ENCODE peak calls at places on chromosomes 11 and 22, in five cellular contexts. Q, H, Y, D and U are unnamed samples. For H3K9me3 and H3K27me3, the result is how much of the 10 kb centered on the place peaks cover.

GRCh38 chr11:126186708-126187481 is 24.6 kb downstream of the RPUSD4 start:
- DNase-seq in Q (no peak), H (peak), Y (peak), D (no peak), U (no peak)

GRCh38 chr11:67542169-67542568 is 18.9 kb upstream of the CABP2 start:
- DNase-seq in Q (no peak), H (no peak), Y (no peak), D (no peak), U (no peak)

GRCh38 chr11:72398058-72398758 is 36.1 kb downstream of the CLPB start:
- DNase-seq in Q (no peak), H (no peak), Y (no peak), D (no peak), U (no peak)

GRCh38 chr11:120284272-120284671 is 40.8 kb upstream of the TLCD5 start:
- DNase-seq in Q (no peak), H (no peak), Y (peak), D (no peak), U (no peak)

GRCh38 chr11:70322653-70323052 is 52.2 kb downstream of the PPFIA1 start:
- DNase-seq in Q (no peak), H (no peak), Y (no peak), D (no peak), U (no peak)

GRCh38 chr11:76162336-76163288 is 43.7 kb downstream of the WNT11 start:
- DNase-seq in Q (no peak), H (peak), Y (no peak), D (no peak), U (no peak)

GRCh38 chr11:924406-925157 is 1.1 kb upstream of the AP2A2 start:
- DNase-seq in Q (no peak), H (no peak), Y (no peak), D (no peak), U (no peak)

GRCh38 chr22:37753746-37754145 is 54.0 kb upstream of the GCAT start:
- DNase-seq in Q (no peak), H (no peak), Y (no peak), D (no peak), U (no peak)

GRCh38 chr22:24826710-24827285 is 20.8 kb downstream of the SGSM1 start:
- DNase-seq in Q (no peak), H (no peak), Y (no peak), D (no peak), U (no peak)

GRCh38 chr11:1919428-1920127 is at the start of gene TNNT3:
- DNase-seq in Q (no peak), H (peak), Y (no peak), D (no peak), U (no peak)

GRCh38 chr11:69022268-69022667 is 9.2 kb upstream of the MRGPRF start:
- DNase-seq in Q (no peak), H (no peak), Y (no peak), D (no peak), U (no peak)

GRCh38 chr11:72331761-72332160 is 87.8 kb upstream of the PHOX2A start:
- DNase-seq in Q (no peak), H (no peak), Y (no peak), D (no peak), U (no peak)

GRCh38 chr11:17722000-17722643 is 2.8 kb downstream of the MYOD1 start:
- DNase-seq in Q (no peak), H (no peak), Y (no peak), D (no peak), U (no peak)

GRCh38 chr22:40449676-40450035 is 79.3 kb downstream of the SGSM3 start:
- DNase-seq in Q (no peak), H (no peak), Y (no peak), D (no peak), U (no peak)

GRCh38 chr22:26310616-26311015 is 118.4 kb upstream of the ASPHD2 start:
- DNase-seq in Q (no peak), H (no peak), Y (no peak), D (no peak), U (no peak)

GRCh38 chr11:16001044-16001568 is 355.2 kb downstream of the SOX6 start:
- DNase-seq in Q (no peak), H (no peak), Y (no peak), D (no peak), U (no peak)

GRCh38 chr11:46693597-46694012 is 6.8 kb downstream of the ARHGAP1 start:
- DNase-seq in Q (no peak), H (no peak), Y (no peak), D (no peak), U (no peak)

GRCh38 chr11:83722392-83722791 is 436.2 kb upstream of the CCDC90B start:
- DNase-seq in Q (no peak), H (no peak), Y (no peak), D (no peak), U (no peak)

GRCh38 chr11:34029176-34029575 is 22.4 kb upstream of the CAPRIN1 start:
- DNase-seq in Q (no peak), H (no peak), Y (no peak), D (no peak), U (no peak)

GRCh38 chr11:1546536-1547466 is 25.3 kb downstream of the DUSP8 start:
- DNase-seq in Q (no peak), H (no peak), Y (peak), D (no peak), U (peak)

GRCh38 chr11:14336507-14337503 is 22.2 kb downstream of the RRAS2 start:
- DNase-seq in Q (no peak), H (no peak), Y (no peak), D (peak), U (no peak)

GRCh38 chr22:29782061-29782845 is 15.1 kb downstream of the UQCR10 start:
- DNase-seq in Q (peak), H (no peak), Y (peak), D (no peak), U (no peak)

GRCh38 chr22:48407256-48407955 is 1420.3 kb downstream of the BRD1 start:
- DNase-seq in Q (peak), H (no peak), Y (no peak), D (no peak), U (no peak)

GRCh38 chr22:33832558-33833151 is 87.6 kb downstream of the LARGE1 start:
- DNase-seq in Q (no peak), H (no peak), Y (no peak), D (no peak), U (no peak)

GRCh38 chr11:116835791-116836647 is 1.4 kb downstream of the APOA1 start:
- DNase-seq in Q (peak), H (peak), Y (peak), D (peak), U (peak)

GRCh38 chr11:94885581-94885980 is 87.8 kb downstream of the CWC15 start:
- DNase-seq in Q (no peak), H (no peak), Y (no peak), D (no peak), U (no peak)

GRCh38 chr11:64874308-64874707 is 4.1 kb downstream of the EHD1 start:
- DNase-seq in Q (no peak), H (peak), Y (no peak), D (no peak), U (no peak)

GRCh38 chr11:87259731-87260130 is 222.0 kb downstream of the TMEM135 start:
- DNase-seq in Q (no peak), H (no peak), Y (no peak), D (no peak), U (no peak)

GRCh38 chr11:105181100-105181499 is 41.5 kb upstream of the CARD18 start:
- DNase-seq in Q (no peak), H (no peak), Y (no peak), D (no peak), U (no peak)

GRCh38 chr11:65782816-65783228 is 2.0 kb upstream of the AP5B1 start:
- DNase-seq in Q (no peak), H (no peak), Y (peak), D (no peak), U (no peak)

GRCh38 chr11:7167976-7168740 is 79.4 kb downstream of the RBMXL2 start:
- DNase-seq in Q (no peak), H (no peak), Y (no peak), D (no peak), U (no peak)

GRCh38 chr11:10107522-10107921 is 186.5 kb downstream of the SBF2 start:
- DNase-seq in Q (no peak), H (no peak), Y (no peak), D (no peak), U (no peak)

GRCh38 chr11:69834811-69835800 is 15.9 kb upstream of the FGF3 start:
- DNase-seq in Q (no peak), H (peak), Y (peak), D (no peak), U (no peak)

GRCh38 chr22:22123960-22124278 is 120.7 kb upstream of the VPREB1 start:
- DNase-seq in Q (no peak), H (no peak), Y (no peak), D (no peak), U (no peak)

GRCh38 chr11:107825875-107826274 is 32.7 kb downstream of the SLC35F2 start:
- DNase-seq in Q (no peak), H (no peak), Y (no peak), D (no peak), U (no peak)

GRCh38 chr11:117172678-117173421 is 5.7 kb upstream of the SIDT2 start:
- DNase-seq in Q (no peak), H (no peak), Y (no peak), D (no peak), U (no peak)

GRCh38 chr22:36331912-36332622 is 55.7 kb downstream of the MYH9 start:
- DNase-seq in Q (peak), H (peak), Y (peak), D (no peak), U (peak)

GRCh38 chr11:105701098-105701497 is 91.2 kb downstream of the GRIA4 start:
- DNase-seq in Q (no peak), H (no peak), Y (no peak), D (no peak), U (no peak)

GRCh38 chr11:57303990-57304579 is 20.7 kb downstream of the TNKS1BP1 start:
- DNase-seq in Q (no peak), H (no peak), Y (no peak), D (no peak), U (no peak)

GRCh38 chr11:129979046-129979605 is 23.5 kb downstream of the PRDM10 start:
- DNase-seq in Q (no peak), H (no peak), Y (no peak), D (no peak), U (no peak)
- TF ChIP-seq CTCF in Q (no peak), H (no peak), Y (no peak), D (no peak), U (no peak)

GRCh38 chr11:35039076-35039475 is 99.9 kb upstream of the CD44 start:
- DNase-seq in Q (no peak), H (no peak), Y (no peak), D (no peak), U (no peak)

GRCh38 chr11:35038211-35038930 is 100.6 kb upstream of the CD44 start:
- DNase-seq in Q (no peak), H (no peak), Y (no peak), D (no peak), U (no peak)

GRCh38 chr11:35034401-35034800 is 104.6 kb upstream of the CD44 start:
- DNase-seq in Q (no peak), H (no peak), Y (no peak), D (no peak), U (no peak)

GRCh38 chr11:35035894-35036408 is 103.0 kb upstream of the CD44 start:
- DNase-seq in Q (no peak), H (no peak), Y (no peak), D (peak), U (no peak)

DNA sequence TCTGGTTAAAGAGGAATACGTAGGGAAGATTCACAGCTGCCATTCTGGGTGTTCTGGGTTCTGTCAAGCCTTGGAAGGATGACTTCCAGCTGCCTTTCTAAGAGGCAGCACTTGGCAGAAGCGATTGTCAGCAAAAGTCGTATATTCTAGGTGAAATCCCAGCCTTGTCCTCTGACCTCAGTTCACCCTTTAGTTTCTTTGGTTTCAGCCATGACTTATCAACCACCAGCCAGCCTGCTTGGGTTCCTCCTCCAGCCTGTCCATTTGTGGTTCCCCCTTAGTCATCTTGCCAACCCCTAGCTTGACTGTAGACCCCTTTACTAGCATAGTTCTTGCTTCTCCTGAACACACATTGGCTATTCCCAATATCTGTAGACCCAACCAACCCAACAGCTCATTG is 102.3 kb upstream of the CD44 start:
- DNase-seq in Q (no peak), H (no peak), Y (no peak), D (no peak), U (no peak)
- H3K9me3 ChIP-seq in Q (under half), H (under half), Y (under half), D (under half), U (under half)

GRCh38 chr11:121766138-121766537 is 313.4 kb upstream of the SORL1-AS1 start:
- DNase-seq in Q (no peak), H (no peak), Y (no peak), D (no peak), U (no peak)

GRCh38 chr11:121767433-121767832 is 314.7 kb upstream of the SORL1-AS1 start:
- DNase-seq in Q (no peak), H (no peak), Y (no peak), D (no peak), U (no peak)

GRCh38 chr11:121762820-121763219 is 310.1 kb upstream of the SORL1-AS1 start:
- DNase-seq in Q (no peak), H (no peak), Y (no peak), D (no peak), U (no peak)

GRCh38 chr11:121761171-121761570 is 308.4 kb upstream of the SORL1-AS1 start:
- DNase-seq in Q (no peak), H (no peak), Y (no peak), D (no peak), U (no peak)

GRCh38 chr11:121763526-121763925 is 310.8 kb upstream of the SORL1-AS1 start:
- DNase-seq in Q (no peak), H (no peak), Y (no peak), D (no peak), U (no peak)
- H3K27me3 ChIP-seq in Q (under half), H (under half), Y (under half), D (under half), U (under half)

GRCh38 chr11:134632347-134633119 is 220.5 kb upstream of the B3GAT1 start:
- DNase-seq in Q (no peak), H (peak), Y (no peak), D (no peak), U (no peak)

GRCh38 chr11:134636071-134636470 is 224.0 kb upstream of the B3GAT1 start:
- DNase-seq in Q (no peak), H (peak), Y (no peak), D (no peak), U (no peak)

GRCh38 chr11:134637091-134638015 is 225.3 kb upstream of the B3GAT1 start:
- DNase-seq in Q (no peak), H (no peak), Y (no peak), D (no peak), U (no peak)

GRCh38 chr11:134633276-134633675 is 221.2 kb upstream of the B3GAT1 start:
- DNase-seq in Q (no peak), H (no peak), Y (no peak), D (no peak), U (no peak)

GRCh38 chr11:134634897-134635831 is 223.1 kb upstream of the B3GAT1 start:
- DNase-seq in Q (no peak), H (peak), Y (no peak), D (no peak), U (no peak)
- TF ChIP-seq CTCF in Q (no peak), H (no peak), Y (no peak), D (no peak), U (no peak)

GRCh38 chr22:49662681-49663080 is 165.0 kb downstream of the BRD1 start:
- DNase-seq in Q (no peak), H (no peak), Y (peak), D (no peak), U (no peak)

GRCh38 chr22:49663823-49664222 is 163.8 kb downstream of the BRD1 start:
- DNase-seq in Q (no peak), H (peak), Y (peak), D (no peak), U (no peak)

GRCh38 chr22:49663311-49663711 is 164.4 kb downstream of the BRD1 start:
- DNase-seq in Q (no peak), H (no peak), Y (peak), D (no peak), U (no peak)

GRCh38 chr22:49664891-49665290 is 162.8 kb downstream of the BRD1 start:
- DNase-seq in Q (no peak), H (no peak), Y (peak), D (no peak), U (no peak)

DNA sequence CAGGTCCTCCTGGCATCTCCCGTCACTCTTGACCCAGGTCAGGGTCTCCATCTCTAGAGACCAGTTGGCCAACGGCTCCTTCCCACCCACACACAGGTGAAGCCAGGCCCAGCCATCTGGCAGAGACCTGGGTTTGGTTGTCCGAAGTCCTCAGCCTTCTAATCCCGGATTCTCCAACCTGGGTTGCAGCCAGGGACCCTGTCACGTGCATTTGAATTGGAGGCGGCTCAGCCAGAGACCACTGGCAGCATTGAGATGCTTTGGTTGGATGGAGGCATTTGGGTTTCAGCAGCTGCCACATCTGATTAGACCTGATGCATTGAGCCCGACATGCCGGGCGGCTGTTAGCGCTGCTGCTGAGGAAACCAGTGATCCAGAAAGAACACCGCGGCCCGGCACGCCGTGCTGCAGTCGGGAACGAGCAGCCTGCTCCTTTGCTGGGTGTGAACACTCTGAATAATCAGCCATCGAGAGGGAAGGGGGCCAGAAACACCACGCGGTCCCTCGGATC is 163.2 kb downstream of the BRD1 start:
- DNase-seq in Q (no peak), H (no peak), Y (peak), D (no peak), U (no peak)
- H3K9me3 ChIP-seq in Q (under half), H (under half), Y (under half), D (half or more), U (under half)

DNA sequence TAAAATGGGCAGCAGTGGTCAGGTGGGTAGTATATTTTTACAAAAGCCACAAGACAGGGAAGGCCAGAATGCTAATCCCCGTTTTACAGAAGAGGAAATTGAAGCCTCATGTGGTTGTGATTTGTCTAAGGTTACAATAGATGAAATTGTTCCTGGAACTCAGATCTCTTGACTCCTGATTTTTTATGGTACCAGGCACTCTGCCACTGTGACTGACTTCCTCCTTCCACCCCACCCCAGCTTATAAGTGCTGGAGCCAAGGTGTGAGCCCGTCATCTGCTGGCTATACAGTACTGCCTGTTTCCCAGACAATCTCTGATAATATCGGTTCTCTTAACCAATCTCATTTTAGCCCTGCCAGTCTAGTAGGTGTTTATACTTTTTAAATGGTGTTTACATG is 1.9 kb downstream of the SLC5A1 start:
- DNase-seq in Q (no peak), H (no peak), Y (no peak), D (no peak), U (no peak)
- H3K27me3 ChIP-seq in Q (under half), H (under half), Y (under half), D (under half), U (under half)

DNA sequence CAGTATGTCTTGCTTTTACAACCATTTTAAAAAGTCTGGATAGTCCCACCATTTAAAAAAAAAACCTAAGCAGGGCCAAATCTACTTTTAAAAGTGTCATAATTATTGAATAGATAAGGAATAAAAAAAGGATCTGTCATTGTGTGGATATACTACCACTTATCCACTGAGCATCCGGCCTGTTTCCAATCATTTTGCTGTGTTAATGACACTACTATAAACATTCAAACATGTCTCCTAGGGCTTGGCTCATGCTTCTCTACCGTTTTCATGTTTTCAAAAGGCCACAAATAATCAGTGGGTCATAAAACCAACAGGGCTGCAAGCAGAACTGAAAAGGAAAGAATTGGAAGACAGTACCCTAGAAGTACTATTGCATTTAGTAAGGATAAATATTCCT is 12.5 kb upstream of the C22orf39 start:
- DNase-seq in Q (no peak), H (no peak), Y (no peak), D (no peak), U (no peak)
- TF ChIP-seq CTCF in Q (no peak), H (no peak), Y (no peak), D (no peak), U (no peak)